ENCODE peak calls at places on chromosome 22, in five cellular contexts. One of them, this sample, is unnamed.

GRCh38 chr22:22176929-22177616 is 67.5 kb upstream of the VPREB1 start:
- DNase-seq in right atrium auricular region: no peak
- DNase-seq in coronary artery: peak; percentile 58
- DNase-seq in spleen: no peak
- DNase-seq in body of pancreas: no peak
- DNase-seq in this sample: no peak

GRCh38 chr22:44166448-44166847 is 14.3 kb upstream of the PARVG start:
- DNase-seq in right atrium auricular region: no peak
- DNase-seq in coronary artery: no peak
- DNase-seq in spleen: peak; percentile 37
- DNase-seq in body of pancreas: no peak
- DNase-seq in this sample: peak; percentile 42

GRCh38 chr22:44247923-44248892 is 64.5 kb downstream of the SHISAL1 start:
- DNase-seq in right atrium auricular region: peak; percentile 26
- DNase-seq in coronary artery: no peak
- DNase-seq in spleen: no peak
- DNase-seq in body of pancreas: no peak
- DNase-seq in this sample: no peak

GRCh38 chr22:43824724-43825485 is 12.8 kb upstream of the EFCAB6 start:
- DNase-seq in right atrium auricular region: no peak
- DNase-seq in coronary artery: no peak
- DNase-seq in spleen: no peak
- DNase-seq in body of pancreas: no peak
- DNase-seq in this sample: peak; percentile 61

GRCh38 chr22:38074181-38075104 is 9.5 kb downstream of the SLC16A8 start:
- DNase-seq in right atrium auricular region: no peak
- DNase-seq in coronary artery: no peak
- DNase-seq in spleen: no peak
- DNase-seq in body of pancreas: no peak
- DNase-seq in this sample: peak; percentile 63

GRCh38 chr22:19844423-19845368 is 10.0 kb downstream of the GNB1L start:
- DNase-seq in right atrium auricular region: peak; percentile 73
- DNase-seq in coronary artery: no peak
- DNase-seq in spleen: peak; percentile 93
- DNase-seq in body of pancreas: peak; percentile 48
- DNase-seq in this sample: peak; percentile 88

GRCh38 chr22:20847318-20847822 is 11.2 kb downstream of the PI4KA start:
- DNase-seq in right atrium auricular region: no peak
- DNase-seq in coronary artery: no peak
- DNase-seq in spleen: no peak
- DNase-seq in body of pancreas: no peak
- DNase-seq in this sample: no peak

GRCh38 chr22:19168088-19168890 is 10.2 kb downstream of the SLC25A1 start:
- DNase-seq in right atrium auricular region: no peak
- DNase-seq in coronary artery: peak; percentile 67
- DNase-seq in spleen: no peak
- DNase-seq in body of pancreas: no peak
- DNase-seq in this sample: no peak

GRCh38 chr22:19658967-19659804 is 55.1 kb upstream of the SEPTIN5 start:
- DNase-seq in right atrium auricular region: no peak
- DNase-seq in coronary artery: no peak
- DNase-seq in spleen: no peak
- DNase-seq in body of pancreas: no peak
- DNase-seq in this sample: no peak

GRCh38 chr22:41127447-41127846 is 35.1 kb downstream of the EP300 start:
- DNase-seq in right atrium auricular region: no peak
- DNase-seq in coronary artery: no peak
- DNase-seq in spleen: peak; percentile 86
- DNase-seq in body of pancreas: no peak
- DNase-seq in this sample: no peak

GRCh38 chr22:19178065-19178658 is 374 bp downstream of the SLC25A1 start:
- DNase-seq in right atrium auricular region: no peak
- DNase-seq in coronary artery: peak; percentile 76
- DNase-seq in spleen: peak; percentile 90
- DNase-seq in body of pancreas: peak; percentile 68
- DNase-seq in this sample: peak; percentile 85

GRCh38 chr22:37467556-37467955 is 18.6 kb downstream of the MFNG start:
- DNase-seq in right atrium auricular region: no peak
- DNase-seq in coronary artery: no peak
- DNase-seq in spleen: no peak
- DNase-seq in body of pancreas: no peak
- DNase-seq in this sample: no peak

GRCh38 chr22:44869196-44869595 is 116.8 kb downstream of the ARHGAP8 start:
- DNase-seq in right atrium auricular region: no peak
- DNase-seq in coronary artery: no peak
- DNase-seq in spleen: no peak
- DNase-seq in body of pancreas: no peak
- DNase-seq in this sample: peak; percentile 47

GRCh38 chr22:37324340-37325023 is 42.2 kb downstream of the CYTH4 start:
- DNase-seq in right atrium auricular region: no peak
- DNase-seq in coronary artery: no peak
- DNase-seq in spleen: no peak
- DNase-seq in body of pancreas: no peak
- DNase-seq in this sample: no peak

GRCh38 chr22:30294066-30294465 is 4.8 kb upstream of the CASTOR1 start:
- DNase-seq in right atrium auricular region: no peak
- DNase-seq in coronary artery: no peak
- DNase-seq in spleen: no peak
- DNase-seq in body of pancreas: no peak
- DNase-seq in this sample: no peak

GRCh38 chr22:42296381-42296853 is 26.0 kb upstream of the TCF20 start:
- DNase-seq in right atrium auricular region: no peak
- DNase-seq in coronary artery: no peak
- DNase-seq in spleen: no peak
- DNase-seq in body of pancreas: peak; percentile 53
- DNase-seq in this sample: no peak

GRCh38 chr22:31378123-31378522 is 21.3 kb upstream of the DRG1 start:
- DNase-seq in right atrium auricular region: no peak
- DNase-seq in coronary artery: no peak
- DNase-seq in spleen: no peak
- DNase-seq in body of pancreas: no peak
- DNase-seq in this sample: no peak

GRCh38 chr22:36532466-36532865 is 3.5 kb upstream of the EIF3D start:
- DNase-seq in right atrium auricular region: no peak
- DNase-seq in coronary artery: no peak
- DNase-seq in spleen: no peak
- DNase-seq in body of pancreas: no peak
- DNase-seq in this sample: no peak

GRCh38 chr22:38981005-38981658 is 1.0 kb upstream of the APOBEC3B start:
- DNase-seq in right atrium auricular region: no peak
- DNase-seq in coronary artery: no peak
- DNase-seq in spleen: no peak
- DNase-seq in body of pancreas: peak; percentile 82
- DNase-seq in this sample: peak; percentile 79

GRCh38 chr22:38250642-38251354 is 22.0 kb downstream of the TMEM184B start:
- DNase-seq in right atrium auricular region: no peak
- DNase-seq in coronary artery: no peak
- DNase-seq in spleen: no peak
- DNase-seq in body of pancreas: no peak
- DNase-seq in this sample: no peak

GRCh38 chr22:39525658-39525975 is 5.3 kb downstream of the ATF4 start:
- DNase-seq in right atrium auricular region: no peak
- DNase-seq in coronary artery: no peak
- DNase-seq in spleen: no peak
- DNase-seq in body of pancreas: no peak
- DNase-seq in this sample: peak; percentile 75

GRCh38 chr22:31626427-31627150 is 35.4 kb downstream of the PISD start:
- DNase-seq in right atrium auricular region: no peak
- DNase-seq in coronary artery: no peak
- DNase-seq in spleen: no peak
- DNase-seq in body of pancreas: peak; percentile 34
- DNase-seq in this sample: no peak

GRCh38 chr22:43377486-43377995 is 34.3 kb upstream of the MPPED1 start:
- DNase-seq in right atrium auricular region: no peak
- DNase-seq in coronary artery: no peak
- DNase-seq in spleen: no peak
- DNase-seq in body of pancreas: no peak
- DNase-seq in this sample: peak; percentile 49

DNA sequence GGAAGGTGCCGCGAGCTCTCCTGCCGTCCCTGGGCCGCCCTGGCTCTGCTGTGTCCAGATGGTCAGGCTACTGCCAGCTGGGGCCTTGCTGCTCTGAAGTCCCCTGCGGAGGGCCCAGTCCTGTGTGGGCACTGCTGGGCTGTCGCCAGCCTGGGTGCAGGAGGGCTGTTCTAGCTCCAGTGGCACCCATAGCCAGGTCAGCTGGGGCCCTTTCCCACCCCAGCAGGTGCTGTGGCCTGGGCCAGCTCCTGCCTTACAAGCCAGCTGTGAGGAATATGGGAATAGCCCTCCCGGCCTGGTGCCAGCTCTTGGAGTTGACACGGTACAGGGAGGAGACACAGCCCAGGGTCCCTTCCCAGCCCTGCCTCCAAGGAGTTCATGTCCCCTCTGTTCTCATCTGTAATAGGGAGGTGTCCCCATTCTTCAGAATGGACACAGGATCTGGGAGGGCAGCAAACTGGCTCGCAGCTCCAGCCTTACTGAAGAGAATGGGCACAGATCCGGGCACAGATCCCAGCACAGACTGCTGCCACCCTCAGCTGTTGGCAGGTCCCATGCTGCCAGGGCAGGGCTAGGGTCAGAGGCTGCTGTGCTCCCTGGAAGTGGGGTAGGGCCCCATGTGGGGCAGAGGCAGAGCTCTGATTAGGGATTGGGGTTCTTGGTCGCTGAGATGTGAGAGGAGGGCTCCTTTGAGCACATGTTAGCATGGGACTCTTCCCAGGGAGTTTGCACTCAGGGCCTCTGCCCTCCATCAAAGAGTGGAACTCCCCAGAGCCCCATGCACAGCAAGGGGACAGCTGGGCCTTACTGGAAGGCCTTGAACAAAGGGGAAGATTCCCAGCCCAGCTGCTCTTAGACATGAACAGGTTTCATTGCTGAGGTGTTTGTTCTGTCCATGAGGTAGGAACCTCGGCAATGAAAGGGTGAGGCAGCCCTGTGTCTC is 3.7 kb downstream of the DERL3 start:
- DNase-seq in right atrium auricular region: no peak
- DNase-seq in coronary artery: peak; percentile 74
- DNase-seq in spleen: peak; percentile 68
- DNase-seq in body of pancreas: peak; percentile 80
- DNase-seq in this sample: peak; percentile 69
- H3K27ac ChIP-seq in right atrium auricular region: peak overlapping the region; percentile 88
- H3K27ac ChIP-seq in coronary artery: peak overlapping the region; percentile 72
- H3K27ac ChIP-seq in spleen: no peak overlapping the region
- H3K27ac ChIP-seq in body of pancreas: peak overlapping the region; percentile 52
- H3K27ac ChIP-seq in this sample: no peak overlapping the region

GRCh38 chr22:50057868-50058311 is at the start of gene TTLL8:
- DNase-seq in right atrium auricular region: no peak
- DNase-seq in coronary artery: no peak
- DNase-seq in spleen: no peak
- DNase-seq in body of pancreas: no peak
- DNase-seq in this sample: peak; percentile 63
- H3K4me3 ChIP-seq in right atrium auricular region: peak within 1 kb of the TSS; percentile 27
- H3K4me3 ChIP-seq in coronary artery: peak within 1 kb of the TSS; percentile 58
- H3K4me3 ChIP-seq in spleen: peak within 1 kb of the TSS; percentile 9
- H3K4me3 ChIP-seq in body of pancreas: no peak within 1 kb of the TSS
- H3K4me3 ChIP-seq in this sample: no peak within 1 kb of the TSS

DNA sequence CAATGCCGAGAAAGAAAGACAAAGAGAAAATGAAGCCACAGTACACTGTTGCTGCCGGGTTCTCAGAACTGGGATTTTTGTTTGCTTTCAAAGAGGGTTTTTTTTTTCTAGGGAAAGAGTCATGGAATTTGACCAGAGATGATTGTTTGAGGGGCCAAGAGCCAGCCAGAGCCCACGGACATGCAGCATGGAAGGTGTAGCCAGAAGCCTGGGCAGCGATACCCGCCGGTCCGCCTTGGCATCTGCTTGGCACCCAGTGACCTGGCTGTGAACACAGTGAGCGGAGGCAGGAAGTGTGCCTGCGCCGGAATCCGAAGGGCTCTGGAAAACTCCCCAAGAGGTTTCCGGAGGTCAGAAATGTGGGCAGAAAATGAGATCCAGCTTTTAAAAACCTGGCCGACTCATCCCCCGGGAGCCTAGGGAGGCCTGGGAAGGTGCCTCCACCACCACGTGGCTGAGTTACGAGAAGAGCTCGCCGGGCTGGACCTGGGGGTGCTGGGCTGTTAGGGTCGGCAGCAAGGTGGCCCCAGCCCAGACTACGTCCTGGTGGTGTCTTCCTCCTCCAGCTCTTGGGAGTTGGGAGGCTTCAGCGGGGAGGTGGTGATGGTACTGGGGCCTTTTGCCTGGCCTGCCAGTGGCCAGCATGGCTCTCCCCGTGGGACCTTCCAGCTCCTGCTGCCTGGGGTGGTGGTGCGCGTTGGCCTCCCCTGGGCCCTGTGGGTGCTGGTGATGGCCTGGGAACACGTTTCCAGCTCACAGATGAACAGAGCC is 61.6 kb upstream of the PPARA start:
- DNase-seq in right atrium auricular region: no peak
- DNase-seq in coronary artery: peak; percentile 86
- DNase-seq in spleen: peak; percentile 82
- DNase-seq in body of pancreas: peak; percentile 86
- DNase-seq in this sample: peak; percentile 85
- H3K27ac ChIP-seq in right atrium auricular region: peak overlapping the region; percentile 99
- H3K27ac ChIP-seq in coronary artery: peak overlapping the region; percentile 100
- H3K27ac ChIP-seq in spleen: peak overlapping the region; percentile 81
- H3K27ac ChIP-seq in body of pancreas: peak overlapping the region; percentile 89
- H3K27ac ChIP-seq in this sample: peak overlapping the region; percentile 94

GRCh38 chr22:33896801-33897620 is 23.3 kb downstream of the LARGE1 start:
- DNase-seq in right atrium auricular region: no peak
- DNase-seq in coronary artery: no peak
- DNase-seq in spleen: no peak
- DNase-seq in body of pancreas: no peak
- DNase-seq in this sample: no peak
- H3K4me3 ChIP-seq in right atrium auricular region: no peak overlapping the region
- H3K4me3 ChIP-seq in coronary artery: no peak overlapping the region
- H3K4me3 ChIP-seq in spleen: no peak overlapping the region
- H3K4me3 ChIP-seq in body of pancreas: no peak overlapping the region
- H3K4me3 ChIP-seq in this sample: no peak overlapping the region

GRCh38 chr22:28902490-28902889 is 19.1 kb downstream of the ZNRF3 start:
- DNase-seq in right atrium auricular region: no peak
- DNase-seq in coronary artery: no peak
- DNase-seq in spleen: no peak
- DNase-seq in body of pancreas: no peak
- DNase-seq in this sample: no peak

GRCh38 chr22:28898233-28898629 is 14.9 kb downstream of the ZNRF3 start:
- DNase-seq in right atrium auricular region: no peak
- DNase-seq in coronary artery: no peak
- DNase-seq in spleen: no peak
- DNase-seq in body of pancreas: no peak
- DNase-seq in this sample: no peak

GRCh38 chr22:28896611-28897010 is 13.2 kb downstream of the ZNRF3 start:
- DNase-seq in right atrium auricular region: no peak
- DNase-seq in coronary artery: no peak
- DNase-seq in spleen: no peak
- DNase-seq in body of pancreas: no peak
- DNase-seq in this sample: no peak

GRCh38 chr22:28900379-28900778 is 17.0 kb downstream of the ZNRF3 start:
- DNase-seq in right atrium auricular region: no peak
- DNase-seq in coronary artery: no peak
- DNase-seq in spleen: no peak
- DNase-seq in body of pancreas: no peak
- DNase-seq in this sample: no peak

GRCh38 chr22:28899199-28899853 is 16.0 kb downstream of the ZNRF3 start:
- DNase-seq in right atrium auricular region: no peak
- DNase-seq in coronary artery: no peak
- DNase-seq in spleen: peak; percentile 79
- DNase-seq in body of pancreas: no peak
- DNase-seq in this sample: no peak
- H3K27ac ChIP-seq in right atrium auricular region: no peak overlapping the region
- H3K27ac ChIP-seq in coronary artery: no peak overlapping the region
- H3K27ac ChIP-seq in spleen: no peak overlapping the region
- H3K27ac ChIP-seq in body of pancreas: no peak overlapping the region
- H3K27ac ChIP-seq in this sample: no peak overlapping the region

GRCh38 chr22:24244144-24244787 is 616 bp downstream of the GGT5 start:
- DNase-seq in right atrium auricular region: no peak
- DNase-seq in coronary artery: no peak
- DNase-seq in spleen: peak; percentile 74
- DNase-seq in body of pancreas: peak; percentile 31
- DNase-seq in this sample: peak; percentile 85
- H3K4me3 ChIP-seq in right atrium auricular region: peak overlapping the region; percentile 49
- H3K4me3 ChIP-seq in coronary artery: peak overlapping the region; percentile 76
- H3K4me3 ChIP-seq in spleen: peak overlapping the region; percentile 24
- H3K4me3 ChIP-seq in body of pancreas: no peak overlapping the region
- H3K4me3 ChIP-seq in this sample: peak overlapping the region; percentile 43

This sample was measured in kidney.